ENCODE peak calls at places on chromosomes 5 and 9, in five cellular contexts. O is mammary epithelial cell, Z is mesenchymal stem cell, R is fibroblast of lung, V is K562. N is an unnamed sample. For H3K27me3, the result is how much of the 10 kb centered on the place peaks cover.

GRCh38 chr5:148687871-148688270 is 33.5 kb upstream of the HTR4 start:
- DNase-seq in O (no peak), V (no peak), R (no peak), Z (no peak), N (no peak)

GRCh38 chr9:27129221-27129620 is 20.2 kb downstream of the TEK start:
- DNase-seq in R (no peak), V (no peak), Z (peak), O (peak), N (no peak)

GRCh38 chr5:180809403-180810209 is 7.0 kb upstream of the MGAT1 start:
- DNase-seq in Z (peak), V (peak), R (peak), O (peak), N (peak)

GRCh38 chr9:16499866-16500265 is 370.6 kb downstream of the BNC2 start:
- DNase-seq in R (no peak), O (peak), Z (no peak), V (no peak), N (no peak)

GRCh38 chr5:87120518-87121314 is 147.0 kb upstream of the RASA1 start:
- DNase-seq in O (peak), V (no peak), R (peak), Z (peak), N (peak)

GRCh38 chr9:132439153-132439552 is 29.1 kb downstream of the CFAP77 start:
- DNase-seq in O (peak), V (no peak), Z (no peak), R (no peak), N (no peak)

GRCh38 chr5:172403191-172403794 is 51.0 kb downstream of the SH3PXD2B start:
- DNase-seq in V (no peak), Z (peak), R (peak), O (no peak), N (no peak)

GRCh38 chr5:148179234-148179824 is 11.0 kb downstream of the SPINK14 start:
- DNase-seq in Z (peak), R (peak), V (peak), O (peak), N (peak)

GRCh38 chr9:38443597-38443996 is 19.3 kb upstream of the IGFBPL1 start:
- DNase-seq in Z (no peak), O (no peak), R (no peak), V (no peak), N (no peak)

GRCh38 chr9:122090287-122090883 is 2.7 kb downstream of the TTLL11 start:
- DNase-seq in R (no peak), V (no peak), O (no peak), Z (no peak), N (no peak)

GRCh38 chr5:150438873-150439546 is 10.5 kb downstream of the RPS14 start:
- DNase-seq in V (peak), R (no peak), O (no peak), Z (peak), N (no peak)

GRCh38 chr5:179344301-179345178 is 721 bp downstream of the ADAMTS2 start:
- DNase-seq in O (no peak), V (peak), Z (peak), R (no peak), N (no peak)

GRCh38 chr5:179346875-179347274 is 1.6 kb upstream of the ADAMTS2 start:
- DNase-seq in V (no peak), R (no peak), Z (no peak), O (no peak), N (no peak)

GRCh38 chr5:179346401-179346800 is 1.1 kb upstream of the ADAMTS2 start:
- DNase-seq in O (no peak), Z (peak), R (no peak), V (no peak), N (no peak)

GRCh38 chr5:179345179-179345428 is 157 bp downstream of the ADAMTS2 start:
- DNase-seq in R (no peak), V (no peak), O (no peak), Z (no peak), N (no peak)

GRCh38 chr5:179345429-179346321 is at the start of gene ADAMTS2:
- DNase-seq in V (peak), R (peak), O (no peak), Z (peak), N (no peak)
- H3K27me3 ChIP-seq in V (half or more), R (under half), O (under half), Z (under half), N (under half)

GRCh38 chr9:85246566-85246965 is 495.2 kb downstream of the AGTPBP1 start:
- DNase-seq in V (no peak), Z (peak), R (no peak), O (no peak), N (no peak)

GRCh38 chr9:85243921-85244320 is 497.8 kb downstream of the AGTPBP1 start:
- DNase-seq in V (no peak), Z (no peak), R (no peak), O (no peak), N (no peak)

GRCh38 chr9:85244856-85245255 is 496.9 kb downstream of the AGTPBP1 start:
- DNase-seq in R (no peak), O (no peak), V (no peak), Z (no peak), N (no peak)

GRCh38 chr9:85249313-85249621 is 492.5 kb downstream of the AGTPBP1 start:
- DNase-seq in V (no peak), Z (no peak), O (no peak), R (no peak), N (no peak)

GRCh38 chr9:85248514-85249312 is 493.0 kb downstream of the AGTPBP1 start:
- DNase-seq in O (peak), R (no peak), V (no peak), Z (peak), N (no peak)
- H3K4me2 ChIP-seq in O (no peak), R (no peak), V (no peak), Z (no peak), N (no peak)

DNA sequence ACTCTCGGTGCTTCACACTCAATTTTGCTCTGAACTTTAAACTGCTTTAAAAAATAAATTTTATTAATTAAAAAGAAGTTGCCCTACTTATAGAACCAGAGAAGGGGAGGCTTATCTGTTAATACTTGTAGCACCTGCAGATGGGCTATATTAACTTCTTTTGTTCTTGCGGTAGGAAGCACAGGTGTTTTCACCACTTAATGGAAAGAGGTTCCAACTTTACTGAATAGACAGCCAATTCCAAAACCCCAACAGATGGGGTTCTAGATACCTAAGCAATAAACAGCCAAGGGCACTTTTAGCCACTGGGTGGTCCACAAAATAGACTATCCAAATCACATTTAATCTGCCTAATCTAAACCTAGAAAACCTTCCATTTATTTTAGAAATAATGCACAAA is 65.4 kb downstream of the SSBP2 start:
- DNase-seq in R (no peak), V (no peak), Z (no peak), O (no peak), N (no peak)
- H3K27me3 ChIP-seq in R (under half), V (under half), Z (under half), O (under half), N (under half)

DNA sequence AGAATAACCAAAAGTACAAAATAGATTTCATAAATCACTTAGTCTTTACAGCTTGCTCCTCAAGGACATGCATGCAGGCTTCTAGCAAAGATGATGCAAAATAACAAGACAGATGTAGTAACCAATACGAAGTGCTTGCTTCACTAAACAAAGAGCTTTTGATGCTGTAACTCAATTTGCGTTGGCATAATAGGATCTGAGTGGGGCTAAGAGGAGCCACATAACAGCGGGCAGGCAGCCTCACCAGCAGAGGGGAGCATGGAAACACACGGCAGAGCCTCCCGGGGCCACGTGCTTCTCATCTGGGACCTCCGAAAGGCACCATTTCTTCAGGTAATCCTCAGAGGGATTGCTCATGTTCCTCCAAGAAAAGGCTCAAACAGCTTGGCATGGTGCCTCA is 139.7 kb downstream of the C5orf15 start:
- DNase-seq in Z (no peak), R (no peak), V (no peak), O (no peak), N (no peak)
- H3K4me2 ChIP-seq in Z (no peak), R (no peak), V (no peak), O (no peak), N (no peak)

N was measured in MM.1S.